ENCODE peak calls at places on chromosomes 12 and 14, in nine cellular contexts. J is activated CD4-positive, alpha-beta T cell treated with anti-CD3 and anti-CD28 coated beads, Interleukin-2, amount 10 ng/mL, durations not matched to agents 7 days and 5 days; F is GM13977; B is HS-5; E is A549; R is omental fat pad; L is cardiac muscle cell; G is tibial artery; V is AG10803. D is an unnamed sample.

GRCh38 chr12:3362751-3363150 is 128.3 kb upstream of the PRMT8 start:
- DNase-seq in B (no peak), E (peak), J (no peak), G (no peak), L (no peak), R (no peak), V (no peak), F (no peak), D (no peak)

GRCh38 chr14:85516239-85517112 is 13.5 kb upstream of the FLRT2 start:
- DNase-seq in L (peak), J (no peak), G (no peak), V (peak), B (peak), R (no peak), F (no peak), E (no peak), D (no peak)

GRCh38 chr12:52415870-52416750 is 10.0 kb upstream of the KRT82 start:
- DNase-seq in V (peak), L (peak), F (no peak), E (peak), G (peak), R (no peak), J (no peak), B (peak), D (no peak)

GRCh38 chr12:13666806-13667205 is 314.6 kb downstream of the GRIN2B start:
- DNase-seq in L (no peak), F (no peak), E (no peak), V (no peak), J (no peak), B (no peak), G (no peak), R (no peak), D (no peak)

GRCh38 chr12:116497051-116497529 is 62.1 kb upstream of the MAP1LC3B2 start:
- DNase-seq in V (no peak), L (no peak), J (no peak), B (no peak), E (no peak), F (peak), R (no peak), G (no peak), D (no peak)

GRCh38 chr12:123395236-123395635 is 11.3 kb downstream of the KMT5A start:
- DNase-seq in B (no peak), R (no peak), J (no peak), G (no peak), L (no peak), F (no peak), E (no peak), V (no peak), D (no peak)

GRCh38 chr14:104130974-104131651 is 7.3 kb upstream of the KIF26A start:
- DNase-seq in G (no peak), L (peak), B (no peak), E (peak), J (no peak), V (peak), R (no peak), F (peak), D (peak)

GRCh38 chr14:33062476-33062875 is 123.8 kb downstream of the NPAS3 start:
- DNase-seq in R (no peak), J (no peak), L (no peak), G (no peak), E (no peak), F (no peak), B (no peak), V (no peak), D (no peak)

GRCh38 chr12:121628037-121628436 is 1.7 kb downstream of the ORAI1 start:
- DNase-seq in L (no peak), J (peak), V (no peak), B (no peak), F (no peak), G (no peak), E (no peak), R (no peak), D (peak)

GRCh38 chr12:484096-484495 is 24.4 kb downstream of the B4GALNT3 start:
- DNase-seq in E (no peak), G (no peak), V (no peak), L (no peak), R (no peak), F (no peak), B (no peak), J (no peak), D (no peak)